ENCODE peak calls at places on chromosomes 13 and 19, in five cellular contexts. N, T, X, Y and M are unnamed samples.
A peak's percentile ranks its signal among the peaks of the same experiment; 100 is the strongest.

GRCh38 chr13:105918842-105919741 is 616.4 kb downstream of the EFNB2 start:
- DNase-seq in N (no peak), T (no peak), Y (no peak), X (no peak), M (peak; percentile 75)

GRCh38 chr13:65460136-65460535 is 1770.0 kb downstream of the PCDH9 start:
- DNase-seq in Y (no peak), N (no peak), X (no peak), T (no peak), M (no peak)

GRCh38 chr19:33376423-33376822 is 2.9 kb downstream of the CEBPG start:
- DNase-seq in X (no peak), Y (no peak), N (no peak), T (no peak), M (no peak)

GRCh38 chr13:80340643-80341097 is 256 bp downstream of the SPRY2 start:
- DNase-seq in T (no peak), N (no peak), X (no peak), Y (no peak), M (no peak)

GRCh38 chr13:24008679-24009078 is 111.4 kb upstream of the C1QTNF9B start:
- DNase-seq in T (no peak), X (no peak), N (no peak), Y (no peak), M (no peak)

GRCh38 chr19:10975374-10976036 is 14.7 kb downstream of the SMARCA4 start:
- DNase-seq in T (no peak), Y (no peak), N (peak; percentile 74), X (no peak), M (no peak)

GRCh38 chr19:34838753-34839431 is 65.9 kb upstream of the ZNF599 start:
- DNase-seq in T (peak; percentile 72), Y (peak; percentile 29), N (peak; percentile 33), X (peak; percentile 55), M (peak; percentile 92)

GRCh38 chr13:67986234-67986633 is 756.1 kb upstream of the PCDH9 start:
- DNase-seq in N (no peak), Y (no peak), X (no peak), T (no peak), M (no peak)

GRCh38 chr13:76385606-76386005 is 500.6 kb downstream of the KCTD12 start:
- DNase-seq in T (no peak), Y (no peak), N (no peak), X (no peak), M (no peak)

GRCh38 chr13:25233861-25234260 is 53.4 kb downstream of the MTMR6 start:
- DNase-seq in N (no peak), X (no peak), Y (no peak), T (no peak), M (no peak)

GRCh38 chr13:76812206-76812882 is 73.9 kb downstream of the KCTD12 start:
- DNase-seq in Y (no peak), T (no peak), X (no peak), N (peak; percentile 59), M (no peak)

GRCh38 chr19:17841810-17842662 is 5.7 kb downstream of the JAK3 start:
- DNase-seq in Y (no peak), N (peak; percentile 94), X (peak; percentile 97), T (peak; percentile 97), M (peak; percentile 100)

GRCh38 chr13:72875233-72875632 is 93.3 kb downstream of the PIBF1 start:
- DNase-seq in X (no peak), T (no peak), N (no peak), Y (no peak), M (no peak)

GRCh38 chr19:36032251-36033104 is at the start of gene CLIP3:
- DNase-seq in N (peak; percentile 78), X (peak; percentile 78), Y (peak; percentile 15), T (peak; percentile 91), M (peak; percentile 88)

GRCh38 chr13:100980171-100980570 is 305.6 kb upstream of the TMTC4 start:
- DNase-seq in X (no peak), Y (no peak), N (no peak), T (no peak), M (no peak)

GRCh38 chr19:48511800-48512503 is at the start of gene LMTK3:
- DNase-seq in X (peak; percentile 60), Y (peak; percentile 85), T (peak; percentile 87), N (peak; percentile 58), M (no peak)

GRCh38 chr19:14407889-14408640 is 11.1 kb downstream of the DDX39A start:
- DNase-seq in T (no peak), X (no peak), N (no peak), Y (no peak), M (no peak)

GRCh38 chr13:95741584-95742563 is 64.9 kb downstream of the DNAJC3 start:
- DNase-seq in X (no peak), N (no peak), Y (no peak), T (no peak), M (peak; percentile 44)

GRCh38 chr13:113551081-113552000 is 33.2 kb upstream of the TFDP1 start:
- DNase-seq in Y (no peak), N (peak; percentile 8), X (no peak), T (no peak), M (peak; percentile 33)

GRCh38 chr19:1130801-1131717 is 27.3 kb downstream of the GPX4 start:
- DNase-seq in T (no peak), Y (peak; percentile 53), X (no peak), N (no peak), M (no peak)

GRCh38 chr19:54739587-54740497 is 1.5 kb downstream of the KIR2DL3 start:
- DNase-seq in X (no peak), N (no peak), Y (no peak), T (no peak), M (no peak)

GRCh38 chr19:1353144-1353543 is 30.6 kb upstream of the NDUFS7 start:
- DNase-seq in Y (no peak), T (no peak), X (no peak), N (no peak), M (no peak)

GRCh38 chr19:44796701-44797115 is 12.2 kb upstream of the BCAM start:
- DNase-seq in N (no peak), Y (no peak), X (peak; percentile 52), T (peak; percentile 25), M (peak; percentile 85)

GRCh38 chr13:51821666-51822065 is 17.7 kb upstream of the DHRS12 start:
- DNase-seq in N (no peak), Y (peak; percentile 49), X (no peak), T (no peak), M (no peak)

GRCh38 chr19:35882074-35882832 is 13.9 kb downstream of the APLP1 start:
- DNase-seq in N (peak; percentile 41), Y (peak; percentile 80), T (peak; percentile 42), X (peak; percentile 49), M (no peak)

GRCh38 chr13:58097831-58098230 is 466.3 kb downstream of the PCDH17 start:
- DNase-seq in Y (no peak), X (no peak), N (no peak), T (no peak), M (no peak)

DNA sequence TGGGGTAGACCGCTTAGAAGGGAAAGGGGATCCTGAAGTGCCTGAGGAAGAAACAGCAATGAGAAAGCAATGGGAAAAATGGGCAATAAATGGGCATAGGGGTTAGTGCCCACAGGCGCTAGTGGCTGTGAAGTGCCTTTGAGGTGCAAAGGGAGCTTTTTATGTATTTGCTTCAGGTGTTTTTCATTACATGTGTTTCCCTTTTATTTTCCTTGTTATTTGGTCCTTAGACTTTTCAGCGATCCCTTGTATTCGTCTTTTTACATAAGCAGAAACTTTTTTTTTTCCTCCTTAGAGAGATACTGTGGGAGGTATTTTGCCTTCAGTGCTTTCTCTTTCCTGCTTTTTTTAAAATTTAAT is 19.6 kb downstream of the NFIX start:
- DNase-seq in N (no peak), T (no peak), X (no peak), Y (no peak), M (no peak)
- H3K27ac ChIP-seq in N (peak overlapping the region; percentile 94), T (no peak overlapping the region), X (no peak overlapping the region), Y (no peak overlapping the region), M (no peak overlapping the region)

GRCh38 chr13:110525328-110526319 is 35.9 kb downstream of the RAB20 start:
- DNase-seq in X (no peak), N (peak; percentile 87), Y (peak; percentile 6), T (no peak), M (no peak)

GRCh38 chr13:110528911-110529310 is 32.6 kb downstream of the RAB20 start:
- DNase-seq in N (no peak), T (no peak), X (no peak), Y (no peak), M (no peak)

GRCh38 chr13:110529522-110530311 is 31.8 kb downstream of the RAB20 start:
- DNase-seq in X (no peak), N (no peak), T (no peak), Y (no peak), M (no peak)

GRCh38 chr13:110530839-110531499 is 30.6 kb downstream of the RAB20 start:
- DNase-seq in N (no peak), X (no peak), T (no peak), Y (no peak), M (no peak)

DNA sequence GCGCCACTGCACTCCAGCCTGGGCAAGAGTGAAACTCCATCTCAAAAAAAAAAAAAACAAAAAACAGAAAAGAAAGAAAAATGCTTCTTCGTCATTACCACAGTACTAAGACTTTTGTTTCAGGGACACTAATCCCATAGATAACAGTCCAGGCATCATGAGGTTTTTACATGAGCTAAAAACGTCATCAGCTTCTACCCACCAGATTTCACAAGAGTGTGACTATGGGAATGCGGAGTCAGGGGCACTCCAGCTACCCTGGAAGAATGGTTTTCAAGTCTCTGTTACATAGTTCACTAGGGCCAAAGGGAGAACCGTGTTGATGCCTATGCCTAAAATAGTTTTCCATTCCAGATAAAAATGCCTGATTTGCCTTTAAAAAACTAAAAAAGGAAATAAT is 33.2 kb downstream of the RAB20 start:
- DNase-seq in Y (no peak), N (no peak), T (no peak), X (no peak), M (no peak)
- H3K4me1 ChIP-seq in Y (peaks cover 13% of the 10 kb centered on the region), N (peaks cover 41% of the 10 kb centered on the region), T (no peaks in the 10 kb centered on the region), X (peaks cover 49% of the 10 kb centered on the region), M (no peaks in the 10 kb centered on the region)

GRCh38 chr19:53157601-53158000 is 1.3 kb downstream of the ZNF347 start:
- DNase-seq in Y (no peak), X (peak; percentile 17), N (peak; percentile 36), T (peak; percentile 61), M (peak; percentile 72)

GRCh38 chr19:53160350-53160749 is 1.5 kb upstream of the ZNF347 start:
- DNase-seq in N (no peak), Y (no peak), T (no peak), X (no peak), M (no peak)

GRCh38 chr19:53156888-53157287 is 2.0 kb downstream of the ZNF347 start:
- DNase-seq in T (no peak), X (no peak), Y (no peak), N (no peak), M (no peak)

GRCh38 chr19:53161123-53161522 is 2.3 kb upstream of the ZNF347 start:
- DNase-seq in N (no peak), X (no peak), T (no peak), Y (no peak), M (no peak)

DNA sequence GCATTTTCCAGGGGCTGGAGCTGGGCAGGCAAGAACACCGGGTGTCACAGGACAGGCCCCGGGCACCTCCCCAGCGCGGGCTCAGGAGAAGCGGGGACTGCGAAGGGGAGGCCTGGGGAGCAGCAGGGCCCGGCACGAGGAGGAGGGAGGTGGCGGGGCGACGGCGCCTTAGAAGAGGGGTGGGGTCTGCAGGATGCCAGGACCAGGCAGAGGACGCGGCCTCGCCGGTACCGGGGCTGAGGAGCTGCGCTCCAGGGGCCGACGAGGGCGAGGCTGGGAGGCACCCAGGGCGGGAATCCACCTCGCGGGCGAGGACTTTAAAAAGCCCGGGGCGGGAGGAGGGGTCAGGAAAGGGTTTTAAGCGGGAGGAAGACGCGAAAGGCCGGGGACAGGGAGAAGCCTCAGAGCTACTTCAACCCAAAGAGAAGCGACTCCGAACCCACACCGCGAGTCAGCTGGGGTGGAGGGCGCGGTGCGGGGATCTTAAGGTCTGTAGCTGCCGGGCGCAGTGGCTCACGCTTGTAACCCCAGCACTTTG is 665 bp downstream of the ZNF347 start:
- DNase-seq in X (peak; percentile 56), N (peak; percentile 48), Y (no peak), T (peak; percentile 67), M (peak; percentile 76)
- H3K27ac ChIP-seq in X (no peak overlapping the region), N (peak overlapping the region; percentile 11), Y (peak overlapping the region; percentile 51), T (no peak overlapping the region), M (no peak overlapping the region)

GRCh38 chr13:99042851-99043250 is 65.0 kb upstream of the DOCK9 start:
- DNase-seq in T (no peak), X (no peak), Y (no peak), N (no peak), M (no peak)
- H3K4me1 ChIP-seq in T (peaks cover 2% of the 10 kb centered on the region), X (no peaks in the 10 kb centered on the region), Y (peaks cover 22% of the 10 kb centered on the region), N (peaks cover 3% of the 10 kb centered on the region), M (no peaks in the 10 kb centered on the region)